ENCODE peak calls at places on chromosomes 11 and 22, in seven cellular contexts. H, N, E, J, G, U and O are unnamed samples.

GRCh38 chr11:2316169-2316962 is 14.6 kb downstream of the TSPAN32 start:
- DNase-seq in U (no peak), G (peak), J (no peak), N (no peak), E (no peak), H (no peak), O (no peak)

GRCh38 chr11:128227466-128227865 is 359.9 kb downstream of the ETS1 start:
- DNase-seq in G (no peak), N (no peak), E (no peak), U (no peak), J (no peak), H (no peak), O (no peak)

GRCh38 chr11:69884751-69885150 is 65.5 kb upstream of the FGF3 start:
- DNase-seq in G (no peak), E (no peak), J (no peak), U (no peak), H (no peak), N (no peak), O (no peak)

GRCh38 chr11:69008774-69009440 is 4.1 kb downstream of the MRGPRF start:
- DNase-seq in H (peak), E (no peak), U (no peak), N (no peak), J (no peak), G (no peak), O (no peak)

GRCh38 chr11:73143126-73143838 is 1.2 kb upstream of the FCHSD2 start:
- DNase-seq in G (peak), E (no peak), N (peak), U (peak), H (no peak), J (no peak), O (no peak)

GRCh38 chr11:19714387-19715363 is 2.0 kb downstream of the NAV2 start:
- DNase-seq in U (no peak), J (no peak), H (peak), N (no peak), G (no peak), E (no peak), O (no peak)

GRCh38 chr11:61516675-61517516 is 8.3 kb downstream of the LRRC10B start:
- DNase-seq in E (no peak), U (peak), N (peak), H (peak), G (peak), J (peak), O (peak)

GRCh38 chr11:76208438-76208828 is 2.1 kb upstream of the WNT11 start:
- DNase-seq in N (no peak), E (no peak), H (no peak), G (no peak), U (no peak), J (no peak), O (no peak)

GRCh38 chr11:35148163-35148562 is 9.2 kb downstream of the CD44 start:
- DNase-seq in J (no peak), H (no peak), N (peak), E (no peak), U (no peak), G (no peak), O (peak)

GRCh38 chr11:110250168-110250567 is 46.2 kb downstream of the RDX start:
- DNase-seq in N (no peak), H (no peak), J (no peak), U (no peak), E (no peak), G (no peak), O (no peak)

GRCh38 chr11:94088906-94089305 is 39.7 kb upstream of the PANX1 start:
- DNase-seq in H (no peak), G (no peak), U (no peak), N (no peak), E (no peak), J (no peak), O (no peak)

GRCh38 chr11:45737056-45737455 is 67.9 kb upstream of the SLC35C1 start:
- DNase-seq in U (no peak), E (no peak), J (no peak), H (no peak), G (no peak), N (no peak), O (no peak)

GRCh38 chr11:23201936-23202522 is 341.8 kb upstream of the CCDC179 start:
- DNase-seq in J (no peak), H (no peak), E (no peak), U (no peak), N (no peak), G (no peak), O (no peak)

GRCh38 chr11:68806931-68807844 is 34.5 kb downstream of the CPT1A start:
- DNase-seq in E (no peak), N (no peak), G (no peak), J (no peak), U (no peak), H (peak), O (no peak)

GRCh38 chr22:33332538-33332937 is 274.4 kb upstream of the SYN3 start:
- DNase-seq in J (no peak), U (no peak), N (no peak), E (no peak), H (no peak), G (no peak), O (no peak)

GRCh38 chr22:33850227-33850626 is 70.0 kb downstream of the LARGE1 start:
- DNase-seq in H (no peak), J (no peak), G (no peak), N (no peak), E (no peak), U (no peak), O (no peak)

GRCh38 chr11:116532066-116532465 is 240.7 kb downstream of the BUD13 start:
- DNase-seq in U (no peak), E (no peak), G (no peak), J (no peak), N (no peak), H (no peak), O (no peak)

GRCh38 chr11:10329935-10330334 is 25.1 kb downstream of the ADM start:
- DNase-seq in E (no peak), N (no peak), H (peak), G (no peak), J (no peak), U (no peak), O (no peak)

GRCh38 chr22:35540600-35541253 is at the start of gene RASD2:
- DNase-seq in G (peak), H (no peak), J (no peak), U (peak), E (peak), N (peak), O (no peak)

GRCh38 chr11:134854391-134854991 is 442.4 kb upstream of the B3GAT1 start:
- DNase-seq in N (no peak), U (no peak), H (no peak), J (no peak), E (no peak), G (no peak), O (no peak)

GRCh38 chr11:128187829-128188228 is 399.5 kb downstream of the ETS1 start:
- DNase-seq in N (no peak), J (no peak), U (no peak), H (no peak), E (no peak), G (no peak), O (no peak)

GRCh38 chr11:111324277-111324720 is 26.0 kb downstream of the POU2AF3 start:
- DNase-seq in U (no peak), H (peak), N (no peak), E (no peak), G (no peak), J (no peak), O (no peak)

GRCh38 chr11:106714179-106714578 is 304.1 kb downstream of the GUCY1A2 start:
- DNase-seq in U (no peak), G (no peak), N (no peak), H (no peak), J (no peak), E (no peak), O (no peak)

GRCh38 chr11:17385492-17385891 is 3.0 kb downstream of the KCNJ11 start:
- DNase-seq in U (no peak), N (no peak), G (no peak), H (no peak), E (no peak), J (no peak), O (no peak)

GRCh38 chr22:49514656-49515055 is 313.0 kb downstream of the BRD1 start:
- DNase-seq in E (no peak), J (no peak), N (no peak), H (no peak), U (no peak), G (no peak), O (no peak)

GRCh38 chr11:26753738-26754504 is 32.1 kb upstream of the SLC5A12 start:
- DNase-seq in G (peak), H (peak), U (peak), N (no peak), E (peak), J (no peak), O (no peak)

GRCh38 chr11:17769218-17769617 is 34.6 kb downstream of the KCNC1 start:
- DNase-seq in U (no peak), G (no peak), N (no peak), E (no peak), H (no peak), J (no peak), O (no peak)

GRCh38 chr11:2824851-2825250 is 60.7 kb downstream of the CDKN1C start:
- DNase-seq in N (no peak), E (no peak), U (no peak), H (no peak), G (no peak), J (no peak), O (no peak)

GRCh38 chr11:126083829-126084607 is 21.4 kb upstream of the CDON start:
- DNase-seq in J (no peak), N (peak), E (no peak), U (no peak), H (no peak), G (no peak), O (no peak)

GRCh38 chr11:134293119-134294113 is 17.2 kb downstream of the GLB1L3 start:
- DNase-seq in H (no peak), E (no peak), J (no peak), U (no peak), G (no peak), N (no peak), O (no peak)

GRCh38 chr22:32502346-32502745 is 27.7 kb downstream of the FBXO7 start:
- DNase-seq in N (no peak), J (no peak), U (no peak), E (no peak), H (no peak), G (no peak), O (no peak)

GRCh38 chr22:46813816-46814597 is 51.6 kb downstream of the TBC1D22A start:
- DNase-seq in H (peak), J (no peak), N (no peak), G (no peak), E (no peak), U (no peak), O (no peak)

GRCh38 chr11:21582791-21583190 is 610.1 kb upstream of the ANO5 start:
- DNase-seq in U (no peak), E (no peak), H (no peak), N (no peak), G (no peak), J (no peak), O (no peak)

GRCh38 chr11:69808708-69809107 is 10.5 kb downstream of the FGF3 start:
- DNase-seq in G (no peak), H (no peak), E (no peak), U (no peak), J (no peak), N (no peak), O (no peak)

GRCh38 chr11:298406-299065 is 790 bp downstream of the IFITM5 start:
- DNase-seq in E (no peak), U (no peak), G (no peak), H (no peak), N (peak), J (no peak), O (no peak)